ENCODE peak calls at places on chromosomes 7 and 10, in four cellular contexts. N, R, V and O are unnamed samples.

GRCh38 chr7:17485905-17486304 is 187.5 kb downstream of the AHR start:
- DNase-seq in N (no peak), R (no peak), V (no peak), O (no peak)

GRCh38 chr7:98213874-98214810 is 2.9 kb downstream of the BHLHA15 start:
- DNase-seq in N (no peak), R (no peak), V (no peak), O (no peak)

GRCh38 chr10:119761106-119761505 is 35.3 kb downstream of the INPP5F start:
- DNase-seq in N (no peak), R (peak; percentile 31), V (no peak), O (peak; percentile 49)

GRCh38 chr7:15950299-15950698 is 263.8 kb upstream of the MEOX2 start:
- DNase-seq in N (no peak), R (no peak), V (no peak), O (no peak)

GRCh38 chr10:104835422-104835821 is 194.3 kb downstream of the SORCS3 start:
- DNase-seq in N (no peak), R (no peak), V (no peak), O (no peak)

GRCh38 chr10:119657725-119658124 is 6.5 kb downstream of the BAG3 start:
- DNase-seq in N (peak; percentile 67), R (no peak), V (no peak), O (peak; percentile 9)

GRCh38 chr7:112449353-112449752 is 907 bp upstream of the IFRD1 start:
- DNase-seq in N (peak; percentile 32), R (no peak), V (peak; percentile 14), O (peak; percentile 76)

GRCh38 chr7:117010375-117011133 is 57.3 kb downstream of the ST7 start:
- DNase-seq in N (no peak), R (no peak), V (no peak), O (no peak)

GRCh38 chr10:77641788-77642397 is 4.3 kb upstream of the KCNMA1 start:
- DNase-seq in N (peak; percentile 72), R (no peak), V (no peak), O (peak; percentile 87)

GRCh38 chr10:77989081-77989724 is 40.1 kb downstream of the POLR3A start:
- DNase-seq in N (peak; percentile 31), R (no peak), V (no peak), O (no peak)

GRCh38 chr7:123635551-123636359 is 19.9 kb upstream of the LMOD2 start:
- DNase-seq in N (no peak), R (no peak), V (no peak), O (peak; percentile 67)

GRCh38 chr10:101091546-101092290 is 29.9 kb downstream of the KAZALD1 start:
- DNase-seq in N (no peak), R (no peak), V (no peak), O (peak; percentile 55)

GRCh38 chr10:49375611-49376010 is 20.3 kb downstream of the DRGX start:
- DNase-seq in N (no peak), R (no peak), V (no peak), O (no peak)

GRCh38 chr7:43513236-43513635 is 69.7 kb upstream of the STK17A start:
- DNase-seq in N (no peak), R (no peak), V (no peak), O (no peak)

GRCh38 chr10:89805599-89806013 is 104.2 kb downstream of the KIF20B start:
- DNase-seq in N (no peak), R (no peak), V (no peak), O (no peak)

GRCh38 chr7:6395898-6396582 is 51.7 kb downstream of the DAGLB start:
- DNase-seq in N (no peak), R (no peak), V (no peak), O (no peak)

GRCh38 chr10:126016156-126016805 is 119.9 kb downstream of the FANK1 start:
- DNase-seq in N (no peak), R (no peak), V (no peak), O (no peak)

GRCh38 chr7:135179321-135179925 is 8.9 kb upstream of the CYREN start:
- DNase-seq in N (no peak), R (no peak), V (no peak), O (no peak)

GRCh38 chr10:121687094-121687850 is 89.0 kb upstream of the FGFR2 start:
- DNase-seq in N (no peak), R (no peak), V (no peak), O (no peak)

GRCh38 chr7:149144996-149145850 is 2.0 kb upstream of the ZNF398 start:
- DNase-seq in N (no peak), R (no peak), V (no peak), O (no peak)

GRCh38 chr7:112290065-112290464 is 83.6 kb downstream of the ZNF277 start:
- DNase-seq in N (no peak), R (no peak), V (no peak), O (peak; percentile 62)

GRCh38 chr7:7099584-7100014 is 82.7 kb upstream of the C1GALT1 start:
- DNase-seq in N (peak; percentile 93), R (peak; percentile 62), V (no peak), O (peak; percentile 99)

GRCh38 chr10:125222515-125222914 is 62.2 kb upstream of the CTBP2 start:
- DNase-seq in N (no peak), R (no peak), V (no peak), O (no peak)

GRCh38 chr7:132030883-132031282 is 474.5 kb upstream of the PODXL start:
- DNase-seq in N (peak; percentile 55), R (no peak), V (no peak), O (no peak)

GRCh38 chr7:79553811-79554555 is 100.5 kb upstream of the MAGI2 start:
- DNase-seq in N (no peak), R (no peak), V (no peak), O (peak; percentile 29)

GRCh38 chr10:6176691-6177231 is 26.0 kb upstream of the PFKFB3 start:
- DNase-seq in N (no peak), R (no peak), V (no peak), O (peak; percentile 25)

GRCh38 chr7:29970158-29970557 is 19.4 kb downstream of the SCRN1 start:
- DNase-seq in N (no peak), R (no peak), V (no peak), O (no peak)

GRCh38 chr7:78712111-78712510 is 741.4 kb downstream of the MAGI2 start:
- DNase-seq in N (no peak), R (no peak), V (no peak), O (no peak)